ENCODE peak calls at places on chromosomes 7 and 10, in five cellular contexts. Y is fibroblast of mammary gland, M is upper lobe of right lung, J is H7, I is colonic mucosa. V is an unnamed sample.

GRCh38 chr7:1301812-1302310 is 69.2 kb downstream of the UNCX start:
- DNase-seq in Y (no peak), M (no peak), J (no peak), I (no peak), V (no peak)

GRCh38 chr7:47046949-47047348 is 535.0 kb downstream of the TNS3 start:
- DNase-seq in Y (no peak), M (no peak), J (no peak), I (no peak), V (no peak)

GRCh38 chr10:132722980-132723970 is 62.7 kb downstream of the NKX6-2 start:
- DNase-seq in Y (no peak), M (no peak), J (peak; percentile 75), I (no peak), V (no peak)

GRCh38 chr10:43684198-43684559 is 35.5 kb upstream of the ZNF32 start:
- DNase-seq in Y (no peak), M (no peak), J (no peak), I (no peak), V (no peak)

GRCh38 chr7:22697897-22698645 is 28.9 kb upstream of the IL6 start:
- DNase-seq in Y (no peak), M (no peak), J (no peak), I (no peak), V (no peak)

GRCh38 chr10:9024210-9024609 is 969.7 kb downstream of the GATA3 start:
- DNase-seq in Y (peak; percentile 46), M (no peak), J (no peak), I (no peak), V (no peak)

GRCh38 chr7:139692723-139693122 is 85.1 kb downstream of the HIPK2 start:
- DNase-seq in Y (no peak), M (no peak), J (peak; percentile 14), I (no peak), V (no peak)

GRCh38 chr10:132743925-132744490 is 41.9 kb downstream of the NKX6-2 start:
- DNase-seq in Y (peak; percentile 2), M (no peak), J (no peak), I (no peak), V (no peak)

GRCh38 chr10:71393841-71394475 is 2.8 kb upstream of the CDH23 start:
- DNase-seq in Y (no peak), M (peak; percentile 37), J (no peak), I (no peak), V (no peak)

GRCh38 chr7:141094336-141095070 is 20.6 kb downstream of the TMEM178B start:
- DNase-seq in Y (no peak), M (no peak), J (no peak), I (no peak), V (no peak)

GRCh38 chr10:110806335-110806734 is 65.4 kb upstream of the PDCD4 start:
- DNase-seq in Y (peak; percentile 27), M (no peak), J (no peak), I (no peak), V (no peak)

GRCh38 chr10:75746356-75746755 is 314.9 kb downstream of the LRMDA start:
- DNase-seq in Y (no peak), M (no peak), J (no peak), I (no peak), V (no peak)

GRCh38 chr7:30863694-30864011 is 48.0 kb upstream of the AQP1 start:
- DNase-seq in Y (peak; percentile 20), M (no peak), J (no peak), I (no peak), V (no peak)

GRCh38 chr7:116354171-116354545 is 143.8 kb downstream of the TES start:
- DNase-seq in Y (peak; percentile 71), M (no peak), J (no peak), I (peak; percentile 24), V (no peak)

GRCh38 chr7:116356333-116356965 is 143.1 kb upstream of the CAV2 start:
- DNase-seq in Y (no peak), M (no peak), J (no peak), I (no peak), V (no peak)

GRCh38 chr7:116354546-116355422 is 144.4 kb downstream of the TES start:
- DNase-seq in Y (peak; percentile 95), M (peak; percentile 62), J (no peak), I (peak; percentile 32), V (peak; percentile 94)

GRCh38 chr7:116356979-116357378 is 142.6 kb upstream of the CAV2 start:
- DNase-seq in Y (peak; percentile 38), M (no peak), J (no peak), I (no peak), V (no peak)

DNA sequence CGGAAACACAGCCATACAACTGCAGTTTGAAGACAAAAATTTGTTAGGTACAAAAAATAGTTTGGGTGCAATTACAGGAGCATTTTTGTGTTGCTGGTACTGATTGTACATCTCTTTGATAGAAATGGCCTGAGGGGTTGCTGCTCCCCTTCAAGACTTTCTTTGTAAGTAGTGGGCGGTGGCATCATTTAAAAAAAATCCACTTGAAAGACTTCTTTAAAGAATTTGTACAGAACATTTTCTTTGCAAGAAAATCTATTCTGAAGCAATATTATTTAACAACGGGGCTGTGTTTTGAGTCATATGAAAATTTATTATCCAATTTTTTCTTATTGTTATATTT is 144.1 kb upstream of the CAV2 start:
- DNase-seq in Y (no peak), M (no peak), J (no peak), I (no peak), V (no peak)
- H3K4me3 ChIP-seq in Y (peak overlapping the region; percentile 34), M (peak overlapping the region; percentile 14), J (no peak overlapping the region), I (no peak overlapping the region), V (no peak overlapping the region)

GRCh38 chr10:82318533-82318932 is 443.5 kb downstream of the NRG3 start:
- DNase-seq in Y (no peak), M (no peak), J (no peak), I (no peak), V (no peak)
- H3K4me3 ChIP-seq in Y (no peak overlapping the region), M (no peak overlapping the region), J (no peak overlapping the region), I (no peak overlapping the region), V (no peak overlapping the region)

DNA sequence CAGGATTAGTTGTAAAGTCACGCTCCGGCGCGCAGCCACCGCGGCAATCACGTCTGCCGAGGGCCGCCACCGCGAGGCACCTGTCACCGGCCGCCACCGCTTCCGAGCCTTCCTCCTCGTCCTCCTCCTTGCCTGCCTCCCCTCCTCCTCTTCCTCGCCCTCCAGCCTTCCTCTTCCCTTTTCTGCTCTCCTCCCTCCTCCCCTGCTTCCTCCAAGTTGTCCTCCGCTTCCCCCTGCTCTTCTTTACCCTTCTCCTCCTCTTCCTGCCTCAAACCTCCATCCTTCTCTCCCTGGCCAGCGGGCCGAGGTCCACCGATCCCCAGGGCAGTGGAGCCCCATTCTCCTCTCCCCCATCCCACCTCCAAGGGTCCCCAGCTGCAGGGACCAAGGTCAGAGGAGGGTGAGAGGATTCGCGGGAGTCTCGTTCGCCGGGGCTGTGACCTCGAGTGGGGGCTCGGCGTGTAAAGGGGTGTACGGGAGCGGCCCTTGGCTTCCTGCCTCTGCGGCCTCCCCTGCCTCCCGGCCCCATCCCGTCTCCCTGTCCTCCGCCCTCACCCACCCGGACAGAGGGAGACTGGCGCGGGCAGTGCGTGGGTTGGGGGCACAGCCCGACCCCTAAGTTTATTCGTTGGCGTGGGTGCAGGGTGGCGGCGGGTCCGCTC is 89.5 kb upstream of the PAX2 start:
- DNase-seq in Y (no peak), M (no peak), J (peak; percentile 83), I (no peak), V (no peak)
- H3K4me3 ChIP-seq in Y (no peak overlapping the region), M (no peak overlapping the region), J (peak overlapping the region; percentile 54), I (no peak overlapping the region), V (no peak overlapping the region)

DNA sequence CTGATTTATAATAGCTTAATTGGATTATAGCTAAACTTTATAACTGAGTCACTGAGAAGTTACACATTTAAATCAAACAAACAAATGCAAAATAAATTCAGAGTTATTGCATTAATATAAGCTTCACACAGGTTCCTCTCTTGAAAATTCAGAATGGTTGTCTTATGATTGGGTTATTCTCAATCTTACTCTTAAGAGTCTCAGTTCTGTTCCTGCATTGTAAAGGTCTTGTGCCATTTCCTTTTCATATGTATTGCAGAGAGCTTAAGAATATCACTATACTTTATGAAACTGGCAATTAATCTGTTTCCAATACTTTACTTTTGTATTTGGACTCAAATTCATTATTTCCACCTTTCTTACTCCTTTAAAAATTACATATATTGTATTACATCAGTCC is 139.2 kb downstream of the KCND2 start:
- DNase-seq in Y (no peak), M (no peak), J (no peak), I (no peak), V (no peak)
- H3K4me3 ChIP-seq in Y (no peak overlapping the region), M (no peak overlapping the region), J (no peak overlapping the region), I (no peak overlapping the region), V (no peak overlapping the region)

DNA sequence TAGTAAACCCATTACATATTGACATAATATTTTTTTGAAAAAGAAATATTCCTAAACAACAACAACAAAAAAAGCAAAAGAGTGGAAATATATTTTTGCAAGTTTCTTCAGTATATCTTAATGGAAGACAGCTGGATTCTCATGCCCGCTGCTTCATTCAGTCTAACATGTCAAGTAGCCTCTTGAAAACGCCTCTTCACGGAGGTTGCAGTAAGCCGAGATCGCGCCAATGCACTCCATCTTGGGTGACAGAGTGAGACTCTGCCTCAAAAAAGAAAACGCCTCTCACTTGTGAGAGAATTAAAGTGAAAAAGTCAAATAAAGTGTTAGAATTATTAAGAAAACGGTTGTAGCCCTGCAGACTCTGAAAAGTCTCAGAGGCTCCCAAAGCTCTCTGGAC is 1.3 kb downstream of the CUTC start:
- DNase-seq in Y (peak; percentile 64), M (no peak), J (no peak), I (no peak), V (no peak)
- H3K4me3 ChIP-seq in Y (peak overlapping the region; percentile 99), M (peak overlapping the region; percentile 78), J (no peak overlapping the region), I (peak overlapping the region; percentile 72), V (peak overlapping the region; percentile 5)

GRCh38 chr7:152760384-152761115 is 998 bp downstream of the ACTR3B start:
- DNase-seq in Y (peak; percentile 10), M (no peak), J (peak; percentile 35), I (no peak), V (no peak)

GRCh38 chr7:152762056-152762455 is 2.5 kb downstream of the ACTR3B start:
- DNase-seq in Y (peak; percentile 36), M (no peak), J (no peak), I (no peak), V (no peak)

GRCh38 chr7:152756126-152756525 is 3.4 kb upstream of the ACTR3B start:
- DNase-seq in Y (peak; percentile 57), M (no peak), J (no peak), I (no peak), V (no peak)

GRCh38 chr7:152759655-152760383 is at the start of gene ACTR3B:
- DNase-seq in Y (peak; percentile 81), M (peak; percentile 94), J (peak; percentile 97), I (peak; percentile 89), V (peak; percentile 40)

GRCh38 chr7:152761116-152761748 is 1.7 kb downstream of the ACTR3B start:
- DNase-seq in Y (peak; percentile 54), M (no peak), J (no peak), I (no peak), V (peak; percentile 37)
- H3K4me3 ChIP-seq in Y (peak overlapping the region; percentile 65), M (peak overlapping the region; percentile 95), J (no peak overlapping the region), I (no peak overlapping the region), V (peak overlapping the region; percentile 75)

DNA sequence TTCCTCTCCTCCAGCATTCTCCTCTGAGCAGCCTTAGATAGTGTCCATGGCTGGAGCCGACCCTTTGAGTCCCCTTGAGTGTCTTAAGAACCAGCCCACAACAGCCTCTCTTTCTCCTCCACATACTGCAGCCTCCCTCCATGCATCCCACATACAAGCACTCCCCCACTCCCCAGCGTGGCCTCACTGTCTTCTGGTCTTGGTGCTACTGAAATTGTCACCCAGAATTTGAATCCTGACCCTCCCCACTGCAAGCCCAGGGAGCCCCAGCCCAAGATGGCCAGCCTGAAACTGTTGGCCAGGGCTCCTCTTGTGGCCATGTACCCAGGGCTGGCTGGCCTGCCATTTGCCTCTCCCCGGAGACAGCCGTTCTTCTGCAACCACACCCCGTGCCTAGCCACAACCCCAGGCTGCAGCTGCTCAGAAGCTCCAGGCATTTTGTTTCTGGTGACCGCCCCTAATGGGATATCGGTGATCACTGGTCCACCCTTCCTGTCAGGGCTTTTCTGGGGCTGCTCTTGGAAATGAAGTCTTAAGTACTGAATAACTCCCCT is 18.8 kb upstream of the SH2D4B start:
- DNase-seq in Y (no peak), M (no peak), J (no peak), I (no peak), V (no peak)
- H3K4me3 ChIP-seq in Y (no peak overlapping the region), M (no peak overlapping the region), J (no peak overlapping the region), I (no peak overlapping the region), V (no peak overlapping the region)

V was measured in AG09309.